ENCODE peak calls at places on chromosomes 3 and 15, in seven cellular contexts. P is AG04450, L is AG04449, T is lower lobe of right lung, J is gastrocnemius medialis, S is right lobe of liver, Q is testis. N is an unnamed sample.

GRCh38 chr3:106711650-106712049 is 665.6 kb upstream of the CCDC54 start:
- DNase-seq in P (no peak), L (peak), T (no peak), J (no peak), S (no peak), Q (no peak), N (no peak)

GRCh38 chr3:197750863-197751737 is 1.4 kb downstream of the FYTTD1 start:
- DNase-seq in P (no peak), L (no peak), T (peak), J (peak), S (peak), Q (peak), N (peak)

GRCh38 chr3:161028485-161029018 is 76.6 kb downstream of the B3GALNT1 start:
- DNase-seq in P (no peak), L (no peak), T (no peak), J (no peak), S (no peak), Q (no peak), N (no peak)

GRCh38 chr15:91032919-91033803 is 10.8 kb upstream of the VPS33B start:
- DNase-seq in P (no peak), L (no peak), T (peak), J (no peak), S (peak), Q (peak), N (no peak)

GRCh38 chr3:159032311-159032710 is 230.5 kb downstream of the MFSD1 start:
- DNase-seq in P (no peak), L (no peak), T (no peak), J (no peak), S (no peak), Q (no peak), N (no peak)

GRCh38 chr3:171391432-171391831 is 68.8 kb downstream of the TNIK start:
- DNase-seq in P (no peak), L (no peak), T (no peak), J (no peak), S (no peak), Q (no peak), N (no peak)

GRCh38 chr15:33699691-33700447 is 268.4 kb upstream of the CHRM5 start:
- DNase-seq in P (no peak), L (no peak), T (no peak), J (no peak), S (no peak), Q (no peak), N (no peak)

GRCh38 chr3:40016391-40016790 is 207.0 kb downstream of the MYRIP start:
- DNase-seq in P (no peak), L (no peak), T (no peak), J (no peak), S (no peak), Q (no peak), N (no peak)

GRCh38 chr3:179113903-179114302 is 34.3 kb upstream of the PIK3CA start:
- DNase-seq in P (no peak), L (no peak), T (no peak), J (no peak), S (no peak), Q (no peak), N (no peak)

GRCh38 chr15:83890584-83890983 is 236.7 kb downstream of the ADAMTSL3 start:
- DNase-seq in P (no peak), L (no peak), T (no peak), J (no peak), S (no peak), Q (no peak), N (no peak)

GRCh38 chr15:67177750-67178149 is 76.7 kb downstream of the AAGAB start:
- DNase-seq in P (no peak), L (no peak), T (peak), J (no peak), S (no peak), Q (no peak), N (no peak)

GRCh38 chr3:53436828-53437227 is 57.6 kb upstream of the CACNA1D start:
- DNase-seq in P (no peak), L (no peak), T (no peak), J (no peak), S (no peak), Q (no peak), N (no peak)

GRCh38 chr3:79818015-79818414 is 50.2 kb upstream of the ROBO1 start:
- DNase-seq in P (no peak), L (no peak), T (no peak), J (no peak), S (no peak), Q (no peak), N (no peak)

GRCh38 chr15:92683511-92683834 is 27.9 kb upstream of the FAM174B start:
- DNase-seq in P (no peak), L (no peak), T (no peak), J (no peak), S (peak), Q (peak), N (peak)

GRCh38 chr3:131596884-131597283 is 94.1 kb upstream of the MRPL3 start:
- DNase-seq in P (no peak), L (no peak), T (no peak), J (no peak), S (no peak), Q (no peak), N (no peak)

GRCh38 chr15:73142802-73143762 is 90.8 kb downstream of the NEO1 start:
- DNase-seq in P (no peak), L (no peak), T (no peak), J (no peak), S (no peak), Q (no peak), N (no peak)

DNA sequence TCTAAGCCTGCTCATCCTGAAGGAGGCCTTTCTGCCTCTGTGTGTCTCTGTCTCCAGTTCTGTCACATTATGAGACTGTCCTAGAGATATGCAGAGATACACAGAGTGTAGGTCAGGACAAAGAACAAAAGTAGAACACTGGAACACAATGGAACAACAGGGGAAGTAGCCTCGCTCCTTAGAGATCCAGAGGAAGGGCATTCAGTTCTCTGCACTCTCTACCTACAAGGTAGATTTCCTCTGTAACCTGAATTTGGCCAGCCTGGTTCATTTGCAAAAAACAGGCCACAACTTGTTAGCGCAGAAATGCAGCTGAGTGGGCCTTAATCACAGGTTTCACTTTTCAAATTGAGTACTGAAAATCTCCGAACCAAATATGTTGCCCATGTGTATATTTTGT is 19.4 kb downstream of the NEK10 start:
- DNase-seq in P (no peak), L (no peak), T (no peak), J (no peak), S (no peak), Q (no peak), N (no peak)
- H3K4me3 ChIP-seq in P (no peak), L (no peak), T (no peak), J (no peak), S (no peak), Q (no peak), N (no peak)

GRCh38 chr3:195580733-195581443 is 2.9 kb downstream of the APOD start:
- DNase-seq in P (peak), L (peak), T (no peak), J (no peak), S (no peak), Q (no peak), N (no peak)

GRCh38 chr3:195579281-195579680 is 4.5 kb downstream of the APOD start:
- DNase-seq in P (no peak), L (no peak), T (no peak), J (no peak), S (no peak), Q (no peak), N (no peak)

GRCh38 chr3:195583831-195584542 is at the start of gene APOD:
- DNase-seq in P (no peak), L (no peak), T (peak), J (peak), S (no peak), Q (peak), N (peak)

GRCh38 chr3:195584543-195584870 is 767 bp upstream of the APOD start:
- DNase-seq in P (no peak), L (no peak), T (no peak), J (no peak), S (no peak), Q (no peak), N (no peak)

GRCh38 chr3:195582947-195583346 is 793 bp downstream of the APOD start:
- DNase-seq in P (no peak), L (no peak), T (no peak), J (no peak), S (no peak), Q (no peak), N (no peak)
- TF ChIP-seq CTCF in P (no peak), L (no peak), T (no peak), J (no peak), S (no peak), Q (no peak), N (no peak)

GRCh38 chr3:113660901-113661300 is 35.5 kb downstream of the USF3 start:
- DNase-seq in P (peak), L (no peak), T (no peak), J (peak), S (no peak), Q (no peak), N (no peak)

GRCh38 chr3:113663324-113663750 is 33.1 kb downstream of the USF3 start:
- DNase-seq in P (no peak), L (no peak), T (no peak), J (no peak), S (no peak), Q (no peak), N (no peak)

GRCh38 chr3:113663761-113664160 is 32.7 kb downstream of the USF3 start:
- DNase-seq in P (no peak), L (no peak), T (no peak), J (no peak), S (no peak), Q (no peak), N (no peak)

GRCh38 chr3:113664523-113665094 is 31.8 kb downstream of the USF3 start:
- DNase-seq in P (no peak), L (no peak), T (no peak), J (no peak), S (no peak), Q (no peak), N (no peak)

GRCh38 chr3:113662824-113663223 is 33.6 kb downstream of the USF3 start:
- DNase-seq in P (no peak), L (no peak), T (no peak), J (no peak), S (no peak), Q (no peak), N (no peak)
- H3K4me3 ChIP-seq in P (no peak), L (no peak), T (no peak), J (no peak), S (peak), Q (no peak), N (no peak)

DNA sequence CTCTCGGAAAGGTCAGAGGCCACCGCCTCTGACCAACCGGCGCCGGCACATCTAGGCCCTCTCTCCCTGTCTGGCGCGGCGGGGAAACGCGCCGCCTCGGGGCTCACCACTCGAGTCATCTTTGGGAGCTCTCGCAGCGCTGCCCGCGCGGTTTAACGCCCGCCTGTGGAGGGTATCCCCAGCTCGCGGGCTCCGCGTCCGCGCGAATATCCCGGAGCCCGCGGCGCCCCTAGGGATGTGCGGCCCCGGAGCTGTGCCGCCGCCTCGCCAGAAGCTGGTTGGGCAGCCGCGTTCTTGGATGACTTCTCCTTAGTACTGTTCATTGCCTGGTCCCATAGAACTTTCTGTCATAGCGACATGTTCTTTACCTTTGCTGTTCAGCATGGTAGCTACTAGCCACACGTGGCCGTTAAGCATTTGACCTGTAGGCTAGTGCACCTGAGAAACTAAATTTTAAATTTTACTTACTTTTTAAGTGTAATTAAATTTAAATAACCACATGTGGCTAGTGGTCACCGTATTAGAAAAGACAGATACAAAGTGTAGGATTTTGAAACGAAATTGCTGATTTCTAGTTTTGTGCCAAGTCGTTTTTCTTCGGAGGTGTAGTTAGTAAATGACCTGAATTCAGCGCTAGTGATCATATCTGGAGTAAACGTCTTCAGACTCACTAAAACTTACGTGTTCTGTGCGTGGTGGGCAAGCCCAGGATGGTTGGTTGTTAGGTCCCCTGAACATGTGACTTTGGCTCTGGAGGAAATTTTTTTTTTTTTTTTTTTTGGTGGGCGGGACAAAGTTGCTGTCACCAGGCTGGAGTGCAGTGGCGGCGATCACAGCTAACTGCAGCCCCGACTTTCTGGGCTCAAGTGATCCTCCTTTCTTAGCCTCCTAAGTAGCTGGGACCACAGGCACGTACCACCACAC is 835 bp downstream of the ARIH2 start:
- DNase-seq in P (no peak), L (no peak), T (no peak), J (no peak), S (peak), Q (peak), N (no peak)
- TF ChIP-seq CTCF in P (peak), L (no peak), T (peak), J (no peak), S (no peak), Q (no peak), N (no peak)

GRCh38 chr3:173395412-173396181 is 1.9 kb upstream of the NLGN1 start:
- DNase-seq in P (peak), L (peak), T (peak), J (peak), S (peak), Q (peak), N (peak)
- H3K4me3 ChIP-seq in P (peak), L (peak), T (peak), J (peak), S (peak), Q (peak), N (peak)

GRCh38 chr3:24495334-24495994 is 814 bp upstream of the THRB start:
- DNase-seq in P (no peak), L (no peak), T (peak), J (peak), S (peak), Q (peak), N (peak)
- TF ChIP-seq CTCF in P (no peak), L (no peak), T (peak), J (no peak), S (no peak), Q (no peak), N (no peak)

GRCh38 chr3:145359040-145359439 is 801.9 kb downstream of the PLOD2 start:
- DNase-seq in P (no peak), L (no peak), T (no peak), J (no peak), S (no peak), Q (no peak), N (no peak)
- H3K4me3 ChIP-seq in P (no peak), L (no peak), T (no peak), J (no peak), S (no peak), Q (no peak), N (no peak)

DNA sequence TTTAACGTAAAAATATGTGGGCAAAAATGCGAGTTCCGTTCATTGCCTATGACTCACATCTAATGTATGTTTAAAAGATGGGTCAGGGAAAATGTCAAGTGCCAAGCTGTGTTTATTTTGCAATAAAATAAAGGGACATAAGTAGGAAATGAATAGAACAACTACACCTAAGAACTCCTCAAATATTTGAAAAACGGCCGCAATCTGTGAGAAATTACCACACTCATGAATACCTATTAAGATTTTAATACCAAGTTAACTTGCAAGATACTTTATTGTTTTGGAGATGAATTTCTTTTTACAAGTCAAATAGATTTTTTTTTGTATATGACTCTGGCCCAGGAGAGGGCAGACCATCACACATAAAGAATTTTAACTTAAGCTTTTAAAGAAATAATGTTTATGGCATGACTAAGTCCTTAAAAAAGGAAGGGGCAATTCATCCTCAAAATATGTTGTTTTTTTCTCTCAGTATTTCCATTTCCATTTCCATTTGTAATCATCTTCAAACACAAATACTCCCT is 152.7 kb downstream of the SUCNR1 start:
- DNase-seq in P (peak), L (peak), T (no peak), J (no peak), S (no peak), Q (no peak), N (no peak)
- TF ChIP-seq CTCF in P (peak), L (peak), T (peak), J (no peak), S (no peak), Q (no peak), N (no peak)

DNA sequence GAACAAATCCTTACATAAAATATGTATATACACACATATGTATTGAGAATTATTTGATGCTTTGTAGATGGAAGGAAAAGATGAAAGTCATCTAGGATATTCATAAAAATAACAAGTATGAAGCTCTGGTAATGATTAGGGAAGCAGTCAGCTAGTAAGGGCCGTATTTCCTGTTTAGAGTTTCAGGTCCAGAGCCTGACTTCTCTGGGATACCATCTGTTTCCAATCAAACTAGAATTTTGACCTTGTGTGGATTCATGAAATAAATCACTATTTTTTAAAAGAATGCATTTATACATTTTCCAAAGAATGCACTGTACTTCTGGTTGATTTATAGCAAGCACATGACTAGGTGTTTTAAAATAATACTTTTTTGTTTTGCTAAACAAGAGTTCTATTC is 156.1 kb upstream of the CGNL1 start:
- DNase-seq in P (peak), L (no peak), T (no peak), J (no peak), S (no peak), Q (no peak), N (no peak)
- H3K4me3 ChIP-seq in P (peak), L (peak), T (peak), J (no peak), S (no peak), Q (no peak), N (no peak)